ENCODE peak calls at places on chromosomes 16 and 17, in six cellular contexts. One of them, this sample, is unnamed. For H3K36me3, the result is how much of the 10 kb centered on the place peaks cover.

GRCh38 chr16:12415072-12415471 is 388.6 kb downstream of the CPPED1 start:
- DNase-seq in CD8-positive, alpha-beta T cell: no peak
- DNase-seq in cardiac muscle cell: no peak
- DNase-seq in fibroblast of lung: no peak
- DNase-seq in gastrocnemius medialis: no peak
- DNase-seq in endothelial cell of umbilical vein: no peak
- DNase-seq in this sample: no peak

GRCh38 chr17:57915980-57916757 is 39.0 kb downstream of the CUEDC1 start:
- DNase-seq in CD8-positive, alpha-beta T cell: no peak
- DNase-seq in cardiac muscle cell: no peak
- DNase-seq in fibroblast of lung: no peak
- DNase-seq in gastrocnemius medialis: no peak
- DNase-seq in endothelial cell of umbilical vein: no peak
- DNase-seq in this sample: no peak

GRCh38 chr16:25217119-25217511 is 368 bp downstream of the AQP8 start:
- DNase-seq in CD8-positive, alpha-beta T cell: no peak
- DNase-seq in cardiac muscle cell: no peak
- DNase-seq in fibroblast of lung: no peak
- DNase-seq in gastrocnemius medialis: no peak
- DNase-seq in endothelial cell of umbilical vein: no peak
- DNase-seq in this sample: no peak

GRCh38 chr16:278863-279366 is 1.5 kb upstream of the ARHGDIG start:
- DNase-seq in CD8-positive, alpha-beta T cell: no peak
- DNase-seq in cardiac muscle cell: peak
- DNase-seq in fibroblast of lung: peak
- DNase-seq in gastrocnemius medialis: no peak
- DNase-seq in endothelial cell of umbilical vein: peak
- DNase-seq in this sample: no peak

GRCh38 chr16:74611721-74612120 is 4.8 kb upstream of the GLG1 start:
- DNase-seq in CD8-positive, alpha-beta T cell: no peak
- DNase-seq in cardiac muscle cell: no peak
- DNase-seq in fibroblast of lung: peak
- DNase-seq in gastrocnemius medialis: no peak
- DNase-seq in endothelial cell of umbilical vein: no peak
- DNase-seq in this sample: no peak

GRCh38 chr17:34997355-34997862 is 17.1 kb downstream of the LIG3 start:
- DNase-seq in CD8-positive, alpha-beta T cell: no peak
- DNase-seq in cardiac muscle cell: no peak
- DNase-seq in fibroblast of lung: peak
- DNase-seq in gastrocnemius medialis: no peak
- DNase-seq in endothelial cell of umbilical vein: peak
- DNase-seq in this sample: peak

GRCh38 chr17:78238823-78239488 is 7.5 kb downstream of the TMEM235 start:
- DNase-seq in CD8-positive, alpha-beta T cell: no peak
- DNase-seq in cardiac muscle cell: no peak
- DNase-seq in fibroblast of lung: no peak
- DNase-seq in gastrocnemius medialis: no peak
- DNase-seq in endothelial cell of umbilical vein: no peak
- DNase-seq in this sample: peak

GRCh38 chr17:59124665-59125064 is 18.0 kb upstream of the TRIM37 start:
- DNase-seq in CD8-positive, alpha-beta T cell: no peak
- DNase-seq in cardiac muscle cell: no peak
- DNase-seq in fibroblast of lung: no peak
- DNase-seq in gastrocnemius medialis: no peak
- DNase-seq in endothelial cell of umbilical vein: no peak
- DNase-seq in this sample: no peak

GRCh38 chr17:1939979-1940809 is 84.9 kb downstream of the RTN4RL1 start:
- DNase-seq in CD8-positive, alpha-beta T cell: no peak
- DNase-seq in cardiac muscle cell: no peak
- DNase-seq in fibroblast of lung: no peak
- DNase-seq in gastrocnemius medialis: peak
- DNase-seq in endothelial cell of umbilical vein: no peak
- DNase-seq in this sample: no peak

GRCh38 chr17:17713839-17714238 is 32.6 kb downstream of the RAI1 start:
- DNase-seq in CD8-positive, alpha-beta T cell: no peak
- DNase-seq in cardiac muscle cell: no peak
- DNase-seq in fibroblast of lung: peak
- DNase-seq in gastrocnemius medialis: no peak
- DNase-seq in endothelial cell of umbilical vein: no peak
- DNase-seq in this sample: peak

GRCh38 chr17:77325826-77326581 is 185.2 kb downstream of the SEC14L1 start:
- DNase-seq in CD8-positive, alpha-beta T cell: no peak
- DNase-seq in cardiac muscle cell: no peak
- DNase-seq in fibroblast of lung: peak
- DNase-seq in gastrocnemius medialis: no peak
- DNase-seq in endothelial cell of umbilical vein: no peak
- DNase-seq in this sample: peak

GRCh38 chr17:13157656-13158055 is 139.8 kb upstream of the ELAC2 start:
- DNase-seq in CD8-positive, alpha-beta T cell: no peak
- DNase-seq in cardiac muscle cell: no peak
- DNase-seq in fibroblast of lung: no peak
- DNase-seq in gastrocnemius medialis: no peak
- DNase-seq in endothelial cell of umbilical vein: no peak
- DNase-seq in this sample: no peak

GRCh38 chr17:3527468-3527867 is 30.1 kb downstream of the TRPV3 start:
- DNase-seq in CD8-positive, alpha-beta T cell: no peak
- DNase-seq in cardiac muscle cell: no peak
- DNase-seq in fibroblast of lung: no peak
- DNase-seq in gastrocnemius medialis: no peak
- DNase-seq in endothelial cell of umbilical vein: no peak
- DNase-seq in this sample: no peak

GRCh38 chr17:9928601-9929341 is 23.7 kb upstream of the RCVRN start:
- DNase-seq in CD8-positive, alpha-beta T cell: no peak
- DNase-seq in cardiac muscle cell: peak
- DNase-seq in fibroblast of lung: peak
- DNase-seq in gastrocnemius medialis: no peak
- DNase-seq in endothelial cell of umbilical vein: no peak
- DNase-seq in this sample: peak

GRCh38 chr17:40873255-40873654 is 6.2 kb upstream of the KRT12 start:
- DNase-seq in CD8-positive, alpha-beta T cell: no peak
- DNase-seq in cardiac muscle cell: no peak
- DNase-seq in fibroblast of lung: no peak
- DNase-seq in gastrocnemius medialis: no peak
- DNase-seq in endothelial cell of umbilical vein: no peak
- DNase-seq in this sample: no peak

GRCh38 chr17:71869833-71870545 is 250.8 kb upstream of the SOX9 start:
- DNase-seq in CD8-positive, alpha-beta T cell: no peak
- DNase-seq in cardiac muscle cell: peak
- DNase-seq in fibroblast of lung: no peak
- DNase-seq in gastrocnemius medialis: no peak
- DNase-seq in endothelial cell of umbilical vein: no peak
- DNase-seq in this sample: no peak

GRCh38 chr16:67395105-67395457 is 1.8 kb upstream of the TPPP3 start:
- DNase-seq in CD8-positive, alpha-beta T cell: no peak
- DNase-seq in cardiac muscle cell: no peak
- DNase-seq in fibroblast of lung: no peak
- DNase-seq in gastrocnemius medialis: no peak
- DNase-seq in endothelial cell of umbilical vein: no peak
- DNase-seq in this sample: no peak

GRCh38 chr16:641326-642188 is at the start of gene MCRIP2:
- DNase-seq in CD8-positive, alpha-beta T cell: no peak
- DNase-seq in cardiac muscle cell: peak
- DNase-seq in fibroblast of lung: peak
- DNase-seq in gastrocnemius medialis: peak
- DNase-seq in endothelial cell of umbilical vein: peak
- DNase-seq in this sample: peak

GRCh38 chr17:29591737-29592624 is 951 bp upstream of the ANKRD13B start:
- DNase-seq in CD8-positive, alpha-beta T cell: peak
- DNase-seq in cardiac muscle cell: peak
- DNase-seq in fibroblast of lung: peak
- DNase-seq in gastrocnemius medialis: peak
- DNase-seq in endothelial cell of umbilical vein: peak
- DNase-seq in this sample: peak

GRCh38 chr17:50198026-50198669 is 3.3 kb downstream of the COL1A1 start:
- DNase-seq in CD8-positive, alpha-beta T cell: peak
- DNase-seq in cardiac muscle cell: peak
- DNase-seq in fibroblast of lung: peak
- DNase-seq in gastrocnemius medialis: no peak
- DNase-seq in endothelial cell of umbilical vein: peak
- DNase-seq in this sample: peak

GRCh38 chr17:35051579-35052239 is 11.8 kb downstream of the RFFL start:
- DNase-seq in CD8-positive, alpha-beta T cell: no peak
- DNase-seq in cardiac muscle cell: no peak
- DNase-seq in fibroblast of lung: peak
- DNase-seq in gastrocnemius medialis: no peak
- DNase-seq in endothelial cell of umbilical vein: peak
- DNase-seq in this sample: peak

GRCh38 chr17:57600092-57600491 is 145.0 kb downstream of the CCDC182 start:
- DNase-seq in CD8-positive, alpha-beta T cell: no peak
- DNase-seq in cardiac muscle cell: no peak
- DNase-seq in fibroblast of lung: peak
- DNase-seq in gastrocnemius medialis: no peak
- DNase-seq in endothelial cell of umbilical vein: no peak
- DNase-seq in this sample: no peak

GRCh38 chr16:77859493-77860232 is 71.3 kb downstream of the VAT1L start:
- DNase-seq in CD8-positive, alpha-beta T cell: no peak
- DNase-seq in cardiac muscle cell: no peak
- DNase-seq in fibroblast of lung: no peak
- DNase-seq in gastrocnemius medialis: no peak
- DNase-seq in endothelial cell of umbilical vein: no peak
- DNase-seq in this sample: no peak

GRCh38 chr16:49382916-49383315 is 9.3 kb downstream of the C16orf78 start:
- DNase-seq in CD8-positive, alpha-beta T cell: no peak
- DNase-seq in cardiac muscle cell: no peak
- DNase-seq in fibroblast of lung: no peak
- DNase-seq in gastrocnemius medialis: no peak
- DNase-seq in endothelial cell of umbilical vein: no peak
- DNase-seq in this sample: no peak

GRCh38 chr17:44198721-44199552 is 747 bp downstream of the ATXN7L3 start:
- DNase-seq in CD8-positive, alpha-beta T cell: no peak
- DNase-seq in cardiac muscle cell: peak
- DNase-seq in fibroblast of lung: peak
- DNase-seq in gastrocnemius medialis: peak
- DNase-seq in endothelial cell of umbilical vein: peak
- DNase-seq in this sample: peak

DNA sequence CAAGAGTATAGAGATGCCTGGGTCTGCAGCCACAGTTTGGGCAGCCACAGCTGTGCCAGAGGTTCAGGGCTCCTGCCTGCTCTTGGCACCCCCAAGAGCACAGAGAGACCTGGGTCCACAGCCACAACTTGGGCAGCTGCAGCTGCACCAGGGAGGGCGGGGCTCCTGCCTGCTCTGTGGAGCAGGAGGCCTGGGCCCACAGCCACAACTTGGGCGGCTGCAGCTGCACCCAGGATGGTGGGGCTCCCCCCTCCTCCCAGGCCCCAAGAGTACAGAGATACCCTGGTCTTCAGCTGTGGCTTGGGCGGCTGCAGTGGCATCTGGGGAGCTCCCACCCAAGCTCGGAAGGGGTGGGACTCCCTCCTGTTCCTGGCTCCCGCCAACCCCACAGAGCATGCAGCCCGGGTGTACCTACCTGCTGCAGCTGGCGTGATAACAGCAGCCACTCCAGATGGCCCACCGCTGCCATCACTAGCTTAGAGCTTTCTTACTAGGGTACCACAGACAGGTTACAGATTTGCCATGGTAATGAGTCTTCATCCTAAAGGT is 72.7 kb downstream of the PHKB start:
- DNase-seq in CD8-positive, alpha-beta T cell: no peak
- DNase-seq in cardiac muscle cell: no peak
- DNase-seq in fibroblast of lung: no peak
- DNase-seq in gastrocnemius medialis: no peak
- DNase-seq in endothelial cell of umbilical vein: no peak
- DNase-seq in this sample: no peak
- H3K36me3 ChIP-seq in CD8-positive, alpha-beta T cell: under half
- H3K36me3 ChIP-seq in cardiac muscle cell: under half
- H3K36me3 ChIP-seq in fibroblast of lung: under half
- H3K36me3 ChIP-seq in gastrocnemius medialis: under half
- H3K36me3 ChIP-seq in endothelial cell of umbilical vein: under half
- H3K36me3 ChIP-seq in this sample: under half

DNA sequence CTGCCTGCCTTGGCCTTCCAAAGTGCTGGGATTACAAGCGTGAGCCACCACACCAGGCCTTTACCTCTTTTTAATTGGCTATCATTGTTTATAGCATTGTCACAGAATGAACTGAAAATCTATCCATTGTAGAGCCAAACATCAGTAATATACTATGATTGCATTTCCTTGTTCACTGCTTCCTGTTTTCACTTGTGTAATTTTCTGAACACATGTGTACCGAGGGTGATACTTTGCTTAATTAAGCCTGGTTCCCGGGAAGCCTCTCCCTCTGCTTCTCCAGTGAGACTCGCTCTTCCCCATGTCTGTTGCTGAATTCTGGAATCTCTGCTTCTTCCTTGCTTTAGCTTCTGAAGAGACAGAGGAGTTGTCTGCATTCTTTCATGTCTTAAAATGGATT is 33.1 kb downstream of the POLR3E start:
- DNase-seq in CD8-positive, alpha-beta T cell: no peak
- DNase-seq in cardiac muscle cell: no peak
- DNase-seq in fibroblast of lung: no peak
- DNase-seq in gastrocnemius medialis: no peak
- DNase-seq in endothelial cell of umbilical vein: no peak
- DNase-seq in this sample: no peak
- H3K36me3 ChIP-seq in CD8-positive, alpha-beta T cell: under half
- H3K36me3 ChIP-seq in cardiac muscle cell: under half
- H3K36me3 ChIP-seq in fibroblast of lung: under half
- H3K36me3 ChIP-seq in gastrocnemius medialis: under half
- H3K36me3 ChIP-seq in endothelial cell of umbilical vein: under half
- H3K36me3 ChIP-seq in this sample: under half

DNA sequence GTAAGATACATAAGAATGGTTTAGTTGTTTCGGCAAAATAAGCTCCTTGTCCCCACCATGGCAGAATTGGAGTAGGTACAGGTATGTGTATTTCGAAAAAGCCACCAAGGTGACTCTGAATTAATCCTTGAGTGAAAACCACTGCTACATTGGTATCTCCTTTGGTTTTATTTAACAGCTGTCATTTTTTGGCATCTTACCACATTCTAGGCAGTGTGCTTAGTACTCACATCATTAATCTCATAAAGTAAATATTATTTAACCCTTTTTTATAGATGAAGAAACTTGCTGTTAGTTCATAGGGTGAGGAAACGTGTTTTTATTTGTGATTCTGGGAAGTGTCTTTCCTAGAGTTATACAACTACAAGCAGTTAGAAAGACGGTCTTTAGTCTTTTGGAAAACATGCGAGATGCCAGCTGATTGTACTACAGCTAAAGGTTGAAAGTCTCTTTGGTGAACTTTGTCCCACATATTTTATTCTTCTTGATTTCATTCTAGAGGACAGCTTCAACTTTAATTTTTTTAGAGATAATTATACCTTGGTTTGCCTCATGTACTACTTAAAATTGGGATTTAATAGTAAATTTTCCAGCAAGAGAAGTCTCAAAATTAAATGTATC is 6.5 kb downstream of the ATAD5 start:
- DNase-seq in CD8-positive, alpha-beta T cell: no peak
- DNase-seq in cardiac muscle cell: no peak
- DNase-seq in fibroblast of lung: no peak
- DNase-seq in gastrocnemius medialis: no peak
- DNase-seq in endothelial cell of umbilical vein: no peak
- DNase-seq in this sample: no peak
- H3K36me3 ChIP-seq in CD8-positive, alpha-beta T cell: under half
- H3K36me3 ChIP-seq in cardiac muscle cell: under half
- H3K36me3 ChIP-seq in fibroblast of lung: under half
- H3K36me3 ChIP-seq in gastrocnemius medialis: under half
- H3K36me3 ChIP-seq in endothelial cell of umbilical vein: under half
- H3K36me3 ChIP-seq in this sample: under half

DNA sequence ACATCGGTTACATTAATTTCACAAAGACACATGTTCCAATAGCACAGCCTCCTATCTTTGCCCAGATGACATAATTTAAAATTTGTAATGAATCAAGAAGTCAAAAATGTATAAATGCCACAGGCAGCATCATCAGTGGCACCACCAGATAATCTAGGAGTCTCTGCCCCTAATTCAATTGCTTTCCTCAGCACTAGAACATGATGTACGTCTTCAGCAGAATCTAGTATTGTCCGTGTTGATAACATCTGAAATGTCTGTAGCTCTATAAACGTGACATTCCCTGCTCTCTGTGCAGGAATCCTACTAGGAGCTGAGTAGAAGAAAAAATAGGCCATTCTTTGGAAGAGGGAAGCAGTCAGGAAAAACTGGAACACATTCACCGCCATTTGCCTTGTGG is 21.4 kb upstream of the SLC38A8 start:
- DNase-seq in CD8-positive, alpha-beta T cell: no peak
- DNase-seq in cardiac muscle cell: no peak
- DNase-seq in fibroblast of lung: no peak
- DNase-seq in gastrocnemius medialis: no peak
- DNase-seq in endothelial cell of umbilical vein: no peak
- DNase-seq in this sample: no peak
- H3K36me3 ChIP-seq in CD8-positive, alpha-beta T cell: half or more
- H3K36me3 ChIP-seq in cardiac muscle cell: half or more
- H3K36me3 ChIP-seq in fibroblast of lung: under half
- H3K36me3 ChIP-seq in gastrocnemius medialis: under half
- H3K36me3 ChIP-seq in endothelial cell of umbilical vein: under half
- H3K36me3 ChIP-seq in this sample: under half

This sample was measured in hepatocyte.